ENCODE peak calls at places on chromosomes 4 and X, in nine cellular contexts. One of them, this sample, is unnamed.

GRCh38 chr4:40149960-40150385 is 46.9 kb upstream of the RHOH start:
- DNase-seq in G401: peak; percentile 50
- DNase-seq in GM12892: no peak
- DNase-seq in NB4: peak; percentile 91
- DNase-seq in Karpas-422: peak; percentile 94
- DNase-seq in stimulated activated CD8-positive, alpha-beta memory T cell treated with anti-CD3 and anti-CD28 coated beads, Interleukin-4, amount 100 ng/mL, for 48 hours: peak; percentile 68
- DNase-seq in fibroblast of mammary gland: peak; percentile 84
- DNase-seq in stimulated activated CD4-positive, alpha-beta T cell treated with anti-CD3 and anti-CD28 coated beads, TNF-alpha, amount 100 ng/mL, for 1 hour: peak; percentile 18
- DNase-seq in NCI-H1092: peak; percentile 61
- DNase-seq in this sample: peak; percentile 77

GRCh38 chrX:9955506-9955905 is 11.7 kb upstream of the CLDN34 start:
- DNase-seq in stimulated activated CD4-positive, alpha-beta T cell treated with anti-CD3 and anti-CD28 coated beads, TNF-alpha, amount 100 ng/mL, for 1 hour: no peak
- DNase-seq in NCI-H1092: no peak
- DNase-seq in Karpas-422: no peak
- DNase-seq in G401: no peak
- DNase-seq in NB4: no peak
- DNase-seq in GM12892: no peak
- DNase-seq in fibroblast of mammary gland: no peak
- DNase-seq in stimulated activated CD8-positive, alpha-beta memory T cell treated with anti-CD3 and anti-CD28 coated beads, Interleukin-4, amount 100 ng/mL, for 48 hours: no peak
- DNase-seq in this sample: peak; percentile 82

GRCh38 chr4:16264798-16265197 is 38.5 kb upstream of the TAPT1 start:
- DNase-seq in GM12892: no peak
- DNase-seq in Karpas-422: peak; percentile 81
- DNase-seq in G401: peak; percentile 65
- DNase-seq in NCI-H1092: no peak
- DNase-seq in fibroblast of mammary gland: peak; percentile 65
- DNase-seq in stimulated activated CD8-positive, alpha-beta memory T cell treated with anti-CD3 and anti-CD28 coated beads, Interleukin-4, amount 100 ng/mL, for 48 hours: no peak
- DNase-seq in stimulated activated CD4-positive, alpha-beta T cell treated with anti-CD3 and anti-CD28 coated beads, TNF-alpha, amount 100 ng/mL, for 1 hour: no peak
- DNase-seq in NB4: peak; percentile 67
- DNase-seq in this sample: peak; percentile 45

GRCh38 chr4:8558080-8558960 is 21.9 kb upstream of the GPR78 start:
- DNase-seq in NCI-H1092: no peak
- DNase-seq in fibroblast of mammary gland: no peak
- DNase-seq in stimulated activated CD8-positive, alpha-beta memory T cell treated with anti-CD3 and anti-CD28 coated beads, Interleukin-4, amount 100 ng/mL, for 48 hours: no peak
- DNase-seq in stimulated activated CD4-positive, alpha-beta T cell treated with anti-CD3 and anti-CD28 coated beads, TNF-alpha, amount 100 ng/mL, for 1 hour: no peak
- DNase-seq in G401: no peak
- DNase-seq in Karpas-422: no peak
- DNase-seq in NB4: no peak
- DNase-seq in GM12892: no peak
- DNase-seq in this sample: no peak

GRCh38 chrX:50381729-50382415 is 88.8 kb downstream of the DGKK start:
- DNase-seq in stimulated activated CD8-positive, alpha-beta memory T cell treated with anti-CD3 and anti-CD28 coated beads, Interleukin-4, amount 100 ng/mL, for 48 hours: no peak
- DNase-seq in fibroblast of mammary gland: no peak
- DNase-seq in Karpas-422: no peak
- DNase-seq in G401: no peak
- DNase-seq in NCI-H1092: no peak
- DNase-seq in NB4: no peak
- DNase-seq in stimulated activated CD4-positive, alpha-beta T cell treated with anti-CD3 and anti-CD28 coated beads, TNF-alpha, amount 100 ng/mL, for 1 hour: no peak
- DNase-seq in GM12892: no peak
- DNase-seq in this sample: no peak

GRCh38 chrX:126697091-126697490 is 122.4 kb upstream of the PRR32 start:
- DNase-seq in GM12892: no peak
- DNase-seq in stimulated activated CD4-positive, alpha-beta T cell treated with anti-CD3 and anti-CD28 coated beads, TNF-alpha, amount 100 ng/mL, for 1 hour: no peak
- DNase-seq in NCI-H1092: no peak
- DNase-seq in fibroblast of mammary gland: no peak
- DNase-seq in stimulated activated CD8-positive, alpha-beta memory T cell treated with anti-CD3 and anti-CD28 coated beads, Interleukin-4, amount 100 ng/mL, for 48 hours: no peak
- DNase-seq in Karpas-422: no peak
- DNase-seq in G401: no peak
- DNase-seq in NB4: no peak
- DNase-seq in this sample: no peak

GRCh38 chr4:75831856-75832405 is 70.3 kb downstream of the PPEF2 start:
- DNase-seq in stimulated activated CD8-positive, alpha-beta memory T cell treated with anti-CD3 and anti-CD28 coated beads, Interleukin-4, amount 100 ng/mL, for 48 hours: no peak
- DNase-seq in NCI-H1092: no peak
- DNase-seq in Karpas-422: no peak
- DNase-seq in GM12892: no peak
- DNase-seq in NB4: peak; percentile 57
- DNase-seq in stimulated activated CD4-positive, alpha-beta T cell treated with anti-CD3 and anti-CD28 coated beads, TNF-alpha, amount 100 ng/mL, for 1 hour: no peak
- DNase-seq in fibroblast of mammary gland: no peak
- DNase-seq in G401: no peak
- DNase-seq in this sample: no peak

GRCh38 chr4:80239480-80239879 is 27.0 kb upstream of the FGF5 start:
- DNase-seq in NCI-H1092: no peak
- DNase-seq in stimulated activated CD4-positive, alpha-beta T cell treated with anti-CD3 and anti-CD28 coated beads, TNF-alpha, amount 100 ng/mL, for 1 hour: no peak
- DNase-seq in NB4: no peak
- DNase-seq in G401: no peak
- DNase-seq in fibroblast of mammary gland: peak; percentile 43
- DNase-seq in Karpas-422: no peak
- DNase-seq in stimulated activated CD8-positive, alpha-beta memory T cell treated with anti-CD3 and anti-CD28 coated beads, Interleukin-4, amount 100 ng/mL, for 48 hours: no peak
- DNase-seq in GM12892: no peak
- DNase-seq in this sample: peak; percentile 24

GRCh38 chr4:100431416-100431815 is 86.4 kb downstream of the EMCN start:
- DNase-seq in G401: no peak
- DNase-seq in Karpas-422: no peak
- DNase-seq in stimulated activated CD8-positive, alpha-beta memory T cell treated with anti-CD3 and anti-CD28 coated beads, Interleukin-4, amount 100 ng/mL, for 48 hours: no peak
- DNase-seq in NCI-H1092: no peak
- DNase-seq in GM12892: no peak
- DNase-seq in NB4: peak; percentile 1
- DNase-seq in fibroblast of mammary gland: no peak
- DNase-seq in stimulated activated CD4-positive, alpha-beta T cell treated with anti-CD3 and anti-CD28 coated beads, TNF-alpha, amount 100 ng/mL, for 1 hour: no peak
- DNase-seq in this sample: no peak

GRCh38 chrX:151762802-151763201 is 28.3 kb downstream of the CNGA2 start:
- DNase-seq in NCI-H1092: no peak
- DNase-seq in NB4: no peak
- DNase-seq in GM12892: no peak
- DNase-seq in stimulated activated CD8-positive, alpha-beta memory T cell treated with anti-CD3 and anti-CD28 coated beads, Interleukin-4, amount 100 ng/mL, for 48 hours: no peak
- DNase-seq in Karpas-422: no peak
- DNase-seq in stimulated activated CD4-positive, alpha-beta T cell treated with anti-CD3 and anti-CD28 coated beads, TNF-alpha, amount 100 ng/mL, for 1 hour: no peak
- DNase-seq in G401: no peak
- DNase-seq in fibroblast of mammary gland: no peak
- DNase-seq in this sample: no peak

GRCh38 chr4:86092684-86093083 is 267.2 kb downstream of the MAPK10 start:
- DNase-seq in stimulated activated CD8-positive, alpha-beta memory T cell treated with anti-CD3 and anti-CD28 coated beads, Interleukin-4, amount 100 ng/mL, for 48 hours: no peak
- DNase-seq in NB4: peak; percentile 4
- DNase-seq in fibroblast of mammary gland: peak; percentile 90
- DNase-seq in GM12892: no peak
- DNase-seq in stimulated activated CD4-positive, alpha-beta T cell treated with anti-CD3 and anti-CD28 coated beads, TNF-alpha, amount 100 ng/mL, for 1 hour: no peak
- DNase-seq in G401: no peak
- DNase-seq in Karpas-422: no peak
- DNase-seq in NCI-H1092: no peak
- DNase-seq in this sample: peak; percentile 85

GRCh38 chr4:27154706-27155105 is 294.1 kb downstream of the STIM2 start:
- DNase-seq in stimulated activated CD4-positive, alpha-beta T cell treated with anti-CD3 and anti-CD28 coated beads, TNF-alpha, amount 100 ng/mL, for 1 hour: no peak
- DNase-seq in GM12892: no peak
- DNase-seq in G401: no peak
- DNase-seq in NCI-H1092: no peak
- DNase-seq in fibroblast of mammary gland: peak; percentile 96
- DNase-seq in stimulated activated CD8-positive, alpha-beta memory T cell treated with anti-CD3 and anti-CD28 coated beads, Interleukin-4, amount 100 ng/mL, for 48 hours: no peak
- DNase-seq in Karpas-422: no peak
- DNase-seq in NB4: no peak
- DNase-seq in this sample: no peak

GRCh38 chr4:17095771-17096170 is 197.3 kb upstream of the LDB2 start:
- DNase-seq in stimulated activated CD4-positive, alpha-beta T cell treated with anti-CD3 and anti-CD28 coated beads, TNF-alpha, amount 100 ng/mL, for 1 hour: no peak
- DNase-seq in NB4: no peak
- DNase-seq in fibroblast of mammary gland: no peak
- DNase-seq in NCI-H1092: no peak
- DNase-seq in GM12892: no peak
- DNase-seq in stimulated activated CD8-positive, alpha-beta memory T cell treated with anti-CD3 and anti-CD28 coated beads, Interleukin-4, amount 100 ng/mL, for 48 hours: no peak
- DNase-seq in Karpas-422: no peak
- DNase-seq in G401: no peak
- DNase-seq in this sample: no peak

GRCh38 chr4:124483043-124483906 is 229.3 kb downstream of the ANKRD50 start:
- DNase-seq in stimulated activated CD8-positive, alpha-beta memory T cell treated with anti-CD3 and anti-CD28 coated beads, Interleukin-4, amount 100 ng/mL, for 48 hours: no peak
- DNase-seq in stimulated activated CD4-positive, alpha-beta T cell treated with anti-CD3 and anti-CD28 coated beads, TNF-alpha, amount 100 ng/mL, for 1 hour: no peak
- DNase-seq in NCI-H1092: peak; percentile 29
- DNase-seq in Karpas-422: no peak
- DNase-seq in GM12892: no peak
- DNase-seq in G401: no peak
- DNase-seq in fibroblast of mammary gland: no peak
- DNase-seq in NB4: no peak
- DNase-seq in this sample: peak; percentile 65

This sample was measured in amniotic epithelial cell.